ENCODE peak calls at places on chromosomes 5 and 9, in eight cellular contexts. K is body of pancreas; O is epithelial cell of prostate; C is CD4-positive, alpha-beta T cell; L is IMR-90; Z is RWPE1; R is GM23338; J is dorsolateral prefrontal cortex. M is an unnamed sample.

GRCh38 chr5:73299665-73300435 is 126.9 kb downstream of the TMEM174 start:
- DNase-seq in L (peak), J (no peak), O (no peak), K (no peak), Z (no peak), R (peak), C (no peak), M (no peak)

GRCh38 chr5:80128129-80128528 is 93.0 kb downstream of the THBS4 start:
- DNase-seq in Z (no peak), C (no peak), O (no peak), L (no peak), J (no peak), K (no peak), R (peak), M (peak)

GRCh38 chr5:169873642-169874041 is 106.7 kb downstream of the INSYN2B start:
- DNase-seq in R (no peak), O (no peak), Z (no peak), C (no peak), J (no peak), L (peak), K (peak), M (peak)

GRCh38 chr5:89595065-89595464 is 712.1 kb upstream of the MEF2C start:
- DNase-seq in R (no peak), L (no peak), O (no peak), K (no peak), C (no peak), J (no peak), Z (no peak), M (no peak)

GRCh38 chr5:15383469-15383868 is 116.5 kb upstream of the FBXL7 start:
- DNase-seq in J (no peak), L (peak), Z (no peak), O (no peak), C (no peak), R (peak), K (no peak), M (peak)

GRCh38 chr5:66982514-66982913 is 214.1 kb downstream of the CD180 start:
- DNase-seq in J (no peak), K (no peak), R (no peak), Z (no peak), O (no peak), L (no peak), C (no peak), M (no peak)

GRCh38 chr9:16735000-16735399 is 135.5 kb downstream of the BNC2 start:
- DNase-seq in R (no peak), O (no peak), K (no peak), C (no peak), L (no peak), Z (no peak), J (no peak), M (no peak)

GRCh38 chr9:125785187-125785840 is 38.1 kb downstream of the PBX3 start:
- DNase-seq in O (no peak), Z (no peak), L (no peak), R (no peak), K (peak), J (no peak), C (no peak), M (no peak)

GRCh38 chr5:134255418-134256150 is 29.7 kb upstream of the PPP2CA start:
- DNase-seq in R (no peak), L (peak), J (no peak), C (no peak), O (no peak), K (no peak), Z (no peak), M (peak)

GRCh38 chr5:137815202-137815990 is 52.3 kb upstream of the MYOT start:
- DNase-seq in Z (no peak), J (no peak), O (peak), C (no peak), R (no peak), L (no peak), K (peak), M (no peak)

GRCh38 chr9:74974558-74974957 is 21.8 kb upstream of the C9orf40 start:
- DNase-seq in J (no peak), Z (no peak), O (no peak), L (no peak), C (no peak), K (no peak), R (no peak), M (no peak)

GRCh38 chr9:124450241-124450924 is at the start of gene ADGRD2:
- DNase-seq in J (no peak), R (peak), O (no peak), Z (peak), L (peak), K (peak), C (no peak), M (peak)

GRCh38 chr9:72982161-72982799 is 29.4 kb upstream of the ALDH1A1 start:
- DNase-seq in L (no peak), C (no peak), O (no peak), J (no peak), R (no peak), K (no peak), Z (no peak), M (no peak)

GRCh38 chr9:71858812-71859211 is 52.2 kb downstream of the ABHD17B start:
- DNase-seq in J (no peak), L (peak), C (no peak), Z (peak), O (peak), R (no peak), K (no peak), M (no peak)

GRCh38 chr5:165258188-165258855 is 1752.9 kb downstream of the MAT2B start:
- DNase-seq in Z (no peak), K (no peak), J (no peak), C (no peak), R (no peak), L (no peak), O (no peak), M (no peak)

GRCh38 chr5:125481506-125482455 is 735.3 kb upstream of the ZNF608 start:
- DNase-seq in C (no peak), R (no peak), J (no peak), K (no peak), Z (no peak), L (no peak), O (no peak), M (no peak)

GRCh38 chr9:27599102-27599501 is 25.8 kb upstream of the C9orf72 start:
- DNase-seq in Z (no peak), J (no peak), R (no peak), L (no peak), C (no peak), K (peak), O (no peak), M (peak)

GRCh38 chr5:119951330-119951934 is 322.1 kb downstream of the FAM170A start:
- DNase-seq in J (no peak), R (peak), O (no peak), L (no peak), Z (no peak), K (peak), C (no peak), M (peak)

GRCh38 chr9:124502711-124503702 is 4.2 kb downstream of the NR5A1 start:
- DNase-seq in K (no peak), O (no peak), C (no peak), J (no peak), L (no peak), Z (no peak), R (peak), M (no peak)

GRCh38 chr9:136941231-136942111 is 3.1 kb downstream of the FBXW5 start:
- DNase-seq in Z (no peak), C (no peak), K (no peak), J (no peak), R (no peak), O (no peak), L (no peak), M (no peak)

GRCh38 chr9:136942112-136942880 is 2.2 kb downstream of the FBXW5 start:
- DNase-seq in Z (no peak), J (no peak), K (no peak), L (no peak), R (no peak), O (no peak), C (no peak), M (no peak)

GRCh38 chr9:136939996-136940525 is 4.5 kb downstream of the FBXW5 start:
- DNase-seq in L (no peak), C (no peak), Z (no peak), J (peak), K (peak), R (no peak), O (no peak), M (no peak)

GRCh38 chr9:136939431-136939995 is 5.0 kb downstream of the FBXW5 start:
- DNase-seq in Z (no peak), O (no peak), C (no peak), J (no peak), R (no peak), L (no peak), K (no peak), M (no peak)

DNA sequence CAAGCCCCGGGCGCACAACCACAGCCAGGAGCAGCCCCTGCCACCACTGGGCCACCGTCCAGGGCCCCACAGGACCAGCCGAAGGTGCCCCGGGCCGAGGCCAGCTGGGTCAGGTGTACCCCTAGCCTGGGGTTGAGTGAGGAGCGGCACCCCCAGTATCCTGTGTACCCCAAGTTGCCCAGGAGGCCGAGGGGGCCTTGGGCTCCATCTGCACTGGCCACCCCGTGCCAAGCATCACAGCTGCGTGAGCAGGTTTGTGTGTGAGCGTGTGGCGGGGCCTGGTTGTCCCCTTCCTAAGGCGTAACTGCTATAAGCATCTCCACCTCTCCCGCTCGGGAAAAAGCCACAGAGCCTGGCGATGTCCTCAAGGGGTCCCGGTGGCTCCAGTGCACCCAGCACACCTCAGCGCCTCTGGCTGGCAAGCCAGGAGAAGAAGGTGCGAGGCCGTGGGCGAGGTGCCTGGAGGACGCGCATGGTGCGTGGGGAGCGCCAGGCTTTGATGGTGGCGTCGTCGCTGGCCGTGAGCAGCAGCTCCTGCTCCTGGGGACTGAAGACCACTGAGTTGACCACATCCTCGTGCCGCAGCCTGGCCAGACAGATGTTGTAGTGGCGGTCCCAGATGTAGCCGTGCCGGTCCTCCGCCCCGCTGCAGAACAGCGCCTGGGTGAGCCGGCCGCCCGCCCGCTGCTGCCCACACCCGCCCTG is 3.9 kb downstream of the FBXW5 start:
- DNase-seq in J (no peak), R (no peak), O (no peak), C (no peak), Z (no peak), L (no peak), K (no peak), M (no peak)
- H3K27ac ChIP-seq in J (peak), R (no peak), O (no peak), C (no peak), Z (peak), L (no peak), K (no peak), M (no peak)

GRCh38 chr5:2183154-2184023 is 300.7 kb upstream of the IRX4 start:
- DNase-seq in K (no peak), R (no peak), O (no peak), J (no peak), C (no peak), Z (no peak), L (no peak), M (no peak)

GRCh38 chr5:2185646-2186471 is 303.1 kb upstream of the IRX4 start:
- DNase-seq in L (no peak), K (no peak), J (no peak), Z (no peak), C (no peak), R (no peak), O (no peak), M (no peak)

GRCh38 chr5:2186472-2187015 is 303.8 kb upstream of the IRX4 start:
- DNase-seq in R (no peak), J (no peak), C (no peak), Z (no peak), O (no peak), K (no peak), L (no peak), M (no peak)

GRCh38 chr5:2184024-2184362 is 301.3 kb upstream of the IRX4 start:
- DNase-seq in K (no peak), C (no peak), O (no peak), J (no peak), R (no peak), L (no peak), Z (no peak), M (no peak)

GRCh38 chr5:2184563-2185540 is 302.1 kb upstream of the IRX4 start:
- DNase-seq in R (no peak), C (no peak), O (no peak), L (no peak), K (no peak), Z (no peak), J (no peak), M (no peak)
- H3K27ac ChIP-seq in R (no peak), C (no peak), O (no peak), L (no peak), K (no peak), Z (no peak), J (no peak), M (no peak)

GRCh38 chr9:105459329-105459728 is 11.5 kb downstream of the FSD1L start:
- DNase-seq in K (no peak), O (no peak), J (no peak), L (no peak), Z (no peak), R (no peak), C (no peak), M (peak)

GRCh38 chr9:105455836-105456475 is 8.1 kb downstream of the FSD1L start:
- DNase-seq in O (no peak), L (no peak), K (no peak), R (no peak), Z (no peak), C (no peak), J (no peak), M (no peak)

GRCh38 chr9:105457560-105458294 is 9.9 kb downstream of the FSD1L start:
- DNase-seq in J (no peak), K (peak), R (no peak), Z (no peak), O (no peak), C (no peak), L (no peak), M (no peak)

DNA sequence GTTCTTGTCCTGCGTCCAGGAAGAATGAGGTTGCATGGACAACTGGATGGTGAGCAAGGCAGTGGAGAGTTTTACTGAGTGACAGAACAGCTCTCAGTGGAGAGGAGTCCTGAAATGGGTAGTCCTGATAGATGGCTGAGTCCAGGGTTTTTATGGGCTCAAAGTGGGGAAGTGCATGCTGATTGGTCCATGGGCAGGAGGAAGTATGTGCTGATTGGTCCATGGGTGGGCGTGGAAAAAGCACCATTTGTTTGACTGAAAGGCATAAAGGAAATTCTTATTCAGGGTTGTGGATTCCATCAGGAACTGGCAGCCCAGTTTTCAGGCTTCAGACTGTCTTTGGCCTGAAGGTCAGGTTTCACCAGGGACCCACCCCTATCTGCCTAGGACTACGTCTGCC is 10.6 kb downstream of the FSD1L start:
- DNase-seq in L (no peak), O (no peak), K (no peak), J (no peak), Z (no peak), R (peak), C (no peak), M (no peak)
- H3K27ac ChIP-seq in L (no peak), O (no peak), K (no peak), J (no peak), Z (peak), R (no peak), C (no peak), M (peak)

GRCh38 chr5:143148461-143149170 is 254.9 kb downstream of the NR3C1 start:
- DNase-seq in R (no peak), K (no peak), L (peak), J (no peak), C (no peak), Z (peak), O (no peak), M (peak)
- H3K27ac ChIP-seq in R (no peak), K (no peak), L (no peak), J (no peak), C (no peak), Z (peak), O (no peak), M (no peak)

GRCh38 chr5:5470933-5471332 is 48.5 kb downstream of the ICE1 start:
- DNase-seq in O (no peak), C (no peak), L (no peak), J (no peak), K (no peak), R (no peak), Z (no peak), M (no peak)

GRCh38 chr5:5473224-5473623 is 50.7 kb downstream of the ICE1 start:
- DNase-seq in R (no peak), Z (no peak), J (no peak), C (no peak), K (no peak), O (no peak), L (peak), M (no peak)

GRCh38 chr5:5464036-5464715 is 41.7 kb downstream of the ICE1 start:
- DNase-seq in C (no peak), J (no peak), Z (no peak), O (no peak), K (no peak), R (no peak), L (no peak), M (no peak)

GRCh38 chr5:5466227-5466626 is 43.8 kb downstream of the ICE1 start:
- DNase-seq in K (no peak), C (no peak), O (no peak), Z (no peak), L (no peak), R (peak), J (no peak), M (no peak)

DNA sequence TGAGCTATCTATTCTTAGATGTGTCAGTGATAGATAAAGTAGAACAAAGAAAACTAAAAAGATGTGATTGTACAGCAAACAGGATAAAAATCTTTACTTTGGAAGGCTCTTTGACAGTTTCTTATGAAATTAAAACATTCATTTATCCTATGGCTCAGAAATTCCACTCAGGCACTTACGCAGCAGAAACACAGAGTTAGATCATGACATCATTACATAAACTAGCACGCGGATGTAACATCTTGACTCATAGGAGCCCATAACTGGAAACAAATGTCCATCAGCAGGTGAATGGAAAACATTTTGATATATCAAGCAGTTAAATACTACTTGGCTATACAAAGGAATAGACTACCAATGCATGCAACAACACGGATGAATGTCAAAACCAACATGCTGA is 45.3 kb downstream of the ICE1 start:
- DNase-seq in C (no peak), K (no peak), Z (no peak), O (no peak), L (peak), J (no peak), R (no peak), M (no peak)
- H3K27ac ChIP-seq in C (no peak), K (no peak), Z (no peak), O (no peak), L (no peak), J (no peak), R (no peak), M (no peak)

GRCh38 chr9:133813749-133814585 is 75.8 kb upstream of the SARDH start:
- DNase-seq in K (peak), Z (no peak), O (no peak), J (no peak), R (no peak), C (no peak), L (peak), M (peak)
- H3K27ac ChIP-seq in K (no peak), Z (peak), O (no peak), J (no peak), R (no peak), C (no peak), L (no peak), M (peak)

DNA sequence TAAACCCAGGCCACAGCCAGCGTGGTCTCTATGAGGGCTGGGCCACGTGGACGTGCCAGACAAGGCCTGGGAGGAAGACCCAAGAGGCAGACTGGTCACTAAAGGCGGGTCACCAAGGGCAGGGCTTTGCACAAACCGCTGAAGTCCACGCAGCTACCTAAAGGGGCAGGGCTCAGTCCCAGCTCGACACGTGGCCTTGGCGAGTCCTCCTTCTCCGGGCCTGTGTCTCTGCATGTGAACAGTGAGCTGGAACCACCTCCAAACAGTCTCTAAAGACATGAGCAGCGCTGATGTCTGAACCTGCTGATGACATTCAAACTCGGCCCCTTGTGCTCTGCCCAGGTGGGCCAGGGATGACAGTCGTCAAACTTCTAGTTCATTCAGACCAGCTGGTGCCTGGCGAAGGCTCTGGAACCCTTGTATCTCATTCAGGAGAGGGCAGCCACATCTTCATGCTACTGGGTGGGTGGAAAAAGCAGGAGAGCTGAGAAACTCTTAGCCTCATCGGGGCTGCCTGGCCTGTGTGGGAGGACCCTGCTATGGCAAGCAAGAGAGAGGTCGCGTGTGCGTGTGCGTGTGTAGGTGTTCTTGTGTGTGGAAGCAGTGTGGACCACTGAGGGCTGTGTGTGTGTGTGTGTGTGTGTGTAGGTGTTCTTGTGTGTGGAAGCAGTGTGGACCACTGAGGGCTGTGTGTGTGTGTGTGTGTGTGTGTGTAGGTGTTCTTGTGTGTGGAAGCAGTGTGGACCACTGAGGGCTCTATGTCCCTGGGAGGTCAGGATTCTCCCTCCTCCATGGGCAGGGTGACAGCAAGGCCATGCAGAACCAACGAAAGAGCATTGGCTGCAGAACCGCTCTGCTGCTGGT is 14.1 kb upstream of the SLC25A51 start:
- DNase-seq in O (no peak), C (no peak), K (no peak), L (no peak), J (no peak), R (no peak), Z (no peak), M (no peak)
- H3K27ac ChIP-seq in O (no peak), C (no peak), K (peak), L (no peak), J (peak), R (no peak), Z (peak), M (no peak)